ENCODE peak calls at places on chromosomes 1 and 21, in eight cellular contexts. O is ELF-1; U is left ventricle myocardium inferior; J is stimulated activated CD4-positive, alpha-beta T cell treated with anti-CD3 and anti-CD28 coated beads, Interleukin-15, amount 100 ng/mL, for 24 hours; T is epithelial cell of esophagus; B is T-helper 1 cell; W is AG04450; C is skeletal muscle cell. F is an unnamed sample.

GRCh38 chr1:156241311-156241811 is 623 bp upstream of the BGLAP start:
- DNase-seq in O (no peak), U (no peak), J (no peak), T (peak; percentile 62), B (no peak), W (no peak), C (no peak), F (no peak)

GRCh38 chr1:203644661-203645510 is 18.3 kb downstream of the ATP2B4 start:
- DNase-seq in O (peak; percentile 37), U (no peak), J (no peak), T (peak; percentile 78), B (no peak), W (no peak), C (no peak), F (no peak)

GRCh38 chr1:242196914-242197313 is 198.0 kb upstream of the MAP1LC3C start:
- DNase-seq in O (no peak), U (no peak), J (no peak), T (no peak), B (no peak), W (no peak), C (no peak), F (no peak)

GRCh38 chr1:169486281-169486904 is 649 bp upstream of the SLC19A2 start:
- DNase-seq in O (no peak), U (no peak), J (no peak), T (peak; percentile 39), B (no peak), W (no peak), C (peak; percentile 39), F (no peak)

GRCh38 chr21:39474545-39474944 is 22.8 kb downstream of the SH3BGR start:
- DNase-seq in O (no peak), U (no peak), J (no peak), T (no peak), B (no peak), W (no peak), C (no peak), F (no peak)

GRCh38 chr1:17207966-17208418 is 3.1 kb downstream of the PADI1 start:
- DNase-seq in O (peak; percentile 78), U (no peak), J (peak; percentile 72), T (peak; percentile 92), B (peak; percentile 27), W (no peak), C (peak; percentile 26), F (no peak)

GRCh38 chr1:187971851-187972250 is 1143.1 kb downstream of the PLA2G4A start:
- DNase-seq in O (no peak), U (no peak), J (no peak), T (no peak), B (no peak), W (no peak), C (no peak), F (no peak)

GRCh38 chr1:225878282-225878681 is 3.9 kb downstream of the TMEM63A start:
- DNase-seq in O (no peak), U (no peak), J (no peak), T (no peak), B (no peak), W (no peak), C (no peak), F (no peak)

GRCh38 chr1:234957330-234958065 is 171.1 kb downstream of the TOMM20 start:
- DNase-seq in O (peak; percentile 92), U (no peak), J (no peak), T (peak; percentile 48), B (no peak), W (peak; percentile 78), C (peak; percentile 83), F (no peak)

GRCh38 chr1:200510228-200510623 is 100.4 kb upstream of the ZNF281 start:
- DNase-seq in O (peak; percentile 57), U (peak; percentile 18), J (peak; percentile 78), T (peak; percentile 81), B (peak; percentile 63), W (peak; percentile 74), C (peak; percentile 42), F (peak; percentile 65)

GRCh38 chr1:241475688-241476087 is 43.9 kb downstream of the FH start:
- DNase-seq in O (no peak), U (no peak), J (no peak), T (peak; percentile 70), B (no peak), W (no peak), C (no peak), F (no peak)

GRCh38 chr21:34545079-34545884 is 33.3 kb upstream of the KCNE1 start:
- DNase-seq in O (peak; percentile 49), U (no peak), J (no peak), T (peak; percentile 34), B (peak; percentile 48), W (no peak), C (no peak), F (no peak)

GRCh38 chr1:174743654-174744561 is 255.8 kb upstream of the CACYBP start:
- DNase-seq in O (no peak), U (no peak), J (no peak), T (peak; percentile 52), B (peak; percentile 41), W (peak; percentile 33), C (no peak), F (no peak)

GRCh38 chr1:214548988-214549387 is 2.4 kb downstream of the PTPN14 start:
- DNase-seq in O (no peak), U (peak; percentile 72), J (no peak), T (no peak), B (no peak), W (no peak), C (no peak), F (no peak)

GRCh38 chr1:24540906-24541710 is 14.8 kb upstream of the NCMAP start:
- DNase-seq in O (no peak), U (no peak), J (peak; percentile 54), T (peak; percentile 79), B (peak; percentile 51), W (peak; percentile 16), C (peak; percentile 30), F (no peak)